ENCODE peak calls at places on chromosome 21, in five cellular contexts. W is dorsolateral prefrontal cortex; Q is ovary; U is stimulated activated CD8-positive, alpha-beta memory T cell treated with anti-CD3 and anti-CD28 coated beads, Interleukin-7, amount 100 ng/mL, for 1 hour; F is COLO829. T is an unnamed sample.

GRCh38 chr21:27425172-27425571 is 458.3 kb upstream of the ADAMTS5 start:
- DNase-seq in W (no peak), Q (no peak), U (no peak), F (no peak), T (no peak)

GRCh38 chr21:41864311-41865001 is 14.7 kb downstream of the PRDM15 start:
- DNase-seq in W (no peak), Q (no peak), U (no peak), F (no peak), T (no peak)

GRCh38 chr21:39175154-39175553 is 8.1 kb downstream of the PSMG1 start:
- DNase-seq in W (no peak), Q (no peak), U (no peak), F (no peak), T (no peak)

GRCh38 chr21:24045775-24046215 is 1561.5 kb downstream of the MRPL39 start:
- DNase-seq in W (peak), Q (peak), U (no peak), F (peak), T (peak)

GRCh38 chr21:15421947-15422346 is 307.8 kb upstream of the USP25 start:
- DNase-seq in W (no peak), Q (no peak), U (no peak), F (peak), T (no peak)

GRCh38 chr21:41819236-41819855 is 52.5 kb upstream of the RIPK4 start:
- DNase-seq in W (no peak), Q (no peak), U (no peak), F (no peak), T (no peak)

GRCh38 chr21:18493420-18493819 is 89.8 kb upstream of the TMPRSS15 start:
- DNase-seq in W (no peak), Q (no peak), U (no peak), F (no peak), T (no peak)

GRCh38 chr21:39686636-39687035 is 58.3 kb upstream of the IGSF5 start:
- DNase-seq in W (no peak), Q (no peak), U (no peak), F (no peak), T (no peak)

GRCh38 chr21:44529503-44530125 is 10.4 kb downstream of the KRTAP10-1 start:
- DNase-seq in W (no peak), Q (no peak), U (no peak), F (no peak), T (no peak)

GRCh38 chr21:29168874-29169273 is 38.4 kb downstream of the MAP3K7CL start:
- DNase-seq in W (no peak), Q (no peak), U (no peak), F (no peak), T (no peak)

GRCh38 chr21:36437745-36438128 is 42.2 kb downstream of the CLDN14 start:
- DNase-seq in W (no peak), Q (no peak), U (no peak), F (no peak), T (no peak)

GRCh38 chr21:33943293-33943692 is 27.7 kb upstream of the ATP5PO start:
- DNase-seq in W (no peak), Q (no peak), U (no peak), F (no peak), T (no peak)

GRCh38 chr21:44437696-44438431 is 17.4 kb upstream of the LRRC3 start:
- DNase-seq in W (no peak), Q (peak), U (no peak), F (no peak), T (no peak)

GRCh38 chr21:45018131-45019075 is 56.0 kb upstream of the ADARB1 start:
- DNase-seq in W (no peak), Q (peak), U (no peak), F (no peak), T (no peak)

GRCh38 chr21:36125513-36126121 is 9.3 kb upstream of the CBR3 start:
- DNase-seq in W (peak), Q (peak), U (no peak), F (peak), T (peak)

GRCh38 chr21:41559658-41560599 is 52.0 kb upstream of the TMPRSS2 start:
- DNase-seq in W (no peak), Q (no peak), U (no peak), F (no peak), T (no peak)

GRCh38 chr21:44571296-44571695 is 2.2 kb upstream of the KRTAP10-4 start:
- DNase-seq in W (no peak), Q (no peak), U (no peak), F (no peak), T (no peak)

GRCh38 chr21:39444406-39445145 is 1.0 kb downstream of the LCA5L start:
- DNase-seq in W (no peak), Q (no peak), U (no peak), F (no peak), T (peak)